ENCODE peak calls at places on chromosome 16, in ten cellular contexts. N is BJ, U is RWPE2, B is HCT116, T is hepatocyte, A is pancreas, F is mammary epithelial cell, P is lung, J is neural progenitor cell, Q is cardiac muscle cell. M is an unnamed sample. For H3K36me3, the result is how much of the 10 kb centered on the place peaks cover.

GRCh38 chr16:11164482-11165270 is 91.3 kb downstream of the SOCS1 start:
- DNase-seq in N (no peak), U (no peak), B (no peak), T (no peak), A (no peak), F (no peak), P (no peak), J (peak), Q (no peak), M (no peak)

GRCh38 chr16:77298638-77299360 is 99.6 kb downstream of the SYCE1L start:
- DNase-seq in N (peak), U (peak), B (no peak), T (peak), A (no peak), F (peak), P (no peak), J (no peak), Q (no peak), M (no peak)

GRCh38 chr16:49332589-49333267 is 40.9 kb upstream of the C16orf78 start:
- DNase-seq in N (no peak), U (no peak), B (no peak), T (no peak), A (no peak), F (no peak), P (peak), J (peak), Q (no peak), M (no peak)

GRCh38 chr16:10611825-10612342 is 31.5 kb upstream of the EMP2 start:
- DNase-seq in N (no peak), U (no peak), B (no peak), T (no peak), A (no peak), F (no peak), P (no peak), J (peak), Q (no peak), M (peak)

GRCh38 chr16:84817206-84817605 is 2.6 kb upstream of the CRISPLD2 start:
- DNase-seq in N (no peak), U (no peak), B (no peak), T (no peak), A (no peak), F (no peak), P (no peak), J (no peak), Q (no peak), M (no peak)

GRCh38 chr16:48911700-48912099 is 301.7 kb upstream of the N4BP1 start:
- DNase-seq in N (no peak), U (no peak), B (peak), T (no peak), A (no peak), F (no peak), P (no peak), J (peak), Q (peak), M (peak)

GRCh38 chr16:30602595-30603277 is 7.5 kb downstream of the ZNF689 start:
- DNase-seq in N (no peak), U (no peak), B (no peak), T (no peak), A (no peak), F (no peak), P (no peak), J (no peak), Q (no peak), M (no peak)

GRCh38 chr16:30942421-30942796 is 6.5 kb upstream of the ORAI3 start:
- DNase-seq in N (no peak), U (no peak), B (no peak), T (peak), A (no peak), F (no peak), P (no peak), J (no peak), Q (no peak), M (no peak)

GRCh38 chr16:1244881-1245280 is 4.4 kb downstream of the TPSAB1 start:
- DNase-seq in N (no peak), U (peak), B (no peak), T (no peak), A (no peak), F (no peak), P (no peak), J (no peak), Q (no peak), M (no peak)

GRCh38 chr16:46858151-46858550 is 26.0 kb upstream of the GPT2 start:
- DNase-seq in N (no peak), U (no peak), B (no peak), T (no peak), A (no peak), F (no peak), P (no peak), J (no peak), Q (no peak), M (no peak)

GRCh38 chr16:68473358-68474064 is 25.2 kb upstream of the SMPD3 start:
- DNase-seq in N (no peak), U (no peak), B (no peak), T (no peak), A (no peak), F (no peak), P (peak), J (no peak), Q (no peak), M (no peak)

GRCh38 chr16:87610026-87610425 is 7.7 kb downstream of the JPH3 start:
- DNase-seq in N (no peak), U (no peak), B (no peak), T (no peak), A (no peak), F (no peak), P (no peak), J (no peak), Q (no peak), M (no peak)

GRCh38 chr16:12869681-12870427 is 31.5 kb upstream of the SHISA9 start:
- DNase-seq in N (no peak), U (no peak), B (no peak), T (no peak), A (no peak), F (peak), P (no peak), J (no peak), Q (no peak), M (no peak)

GRCh38 chr16:1778200-1779179 is 3.9 kb downstream of the SPSB3 start:
- DNase-seq in N (no peak), U (no peak), B (no peak), T (no peak), A (no peak), F (no peak), P (no peak), J (no peak), Q (no peak), M (no peak)

GRCh38 chr16:87233928-87234327 is 83.3 kb downstream of the C16orf95 start:
- DNase-seq in N (no peak), U (no peak), B (no peak), T (no peak), A (no peak), F (no peak), P (no peak), J (peak), Q (no peak), M (peak)

GRCh38 chr16:60655514-60656153 is 1380.6 kb downstream of the CDH8 start:
- DNase-seq in N (no peak), U (no peak), B (no peak), T (no peak), A (no peak), F (no peak), P (no peak), J (no peak), Q (no peak), M (no peak)

GRCh38 chr16:14334366-14335105 is 263.4 kb downstream of the MRTFB start:
- DNase-seq in N (peak), U (no peak), B (no peak), T (no peak), A (no peak), F (peak), P (no peak), J (no peak), Q (no peak), M (no peak)

GRCh38 chr16:52499061-52499460 is 47.9 kb downstream of the TOX3 start:
- DNase-seq in N (no peak), U (no peak), B (no peak), T (no peak), A (no peak), F (no peak), P (no peak), J (no peak), Q (no peak), M (no peak)

GRCh38 chr16:29025218-29025617 is 40.4 kb downstream of the LAT start:
- DNase-seq in N (no peak), U (no peak), B (no peak), T (no peak), A (no peak), F (no peak), P (no peak), J (no peak), Q (no peak), M (peak)

GRCh38 chr16:73062640-73063283 is 14.8 kb upstream of the ZFHX3 start:
- DNase-seq in N (no peak), U (no peak), B (no peak), T (no peak), A (no peak), F (no peak), P (no peak), J (peak), Q (no peak), M (peak)

GRCh38 chr16:57865746-57866528 is 63.6 kb upstream of the KIFC3 start:
- DNase-seq in N (no peak), U (no peak), B (no peak), T (peak), A (no peak), F (peak), P (no peak), J (no peak), Q (no peak), M (no peak)

GRCh38 chr16:85169333-85170065 is 57.2 kb upstream of the CIBAR2 start:
- DNase-seq in N (no peak), U (no peak), B (no peak), T (no peak), A (peak), F (peak), P (no peak), J (peak), Q (peak), M (no peak)

GRCh38 chr16:12398029-12398735 is 405.5 kb downstream of the CPPED1 start:
- DNase-seq in N (no peak), U (no peak), B (no peak), T (no peak), A (no peak), F (no peak), P (no peak), J (no peak), Q (no peak), M (no peak)

GRCh38 chr16:165539-166374 is at the start of gene HBM:
- DNase-seq in N (no peak), U (no peak), B (no peak), T (no peak), A (no peak), F (no peak), P (no peak), J (peak), Q (no peak), M (peak)

GRCh38 chr16:82034981-82035612 is at the start of gene HSD17B2:
- DNase-seq in N (no peak), U (no peak), B (no peak), T (peak), A (no peak), F (peak), P (no peak), J (no peak), Q (no peak), M (no peak)

GRCh38 chr16:82192665-82193064 is 22.6 kb upstream of the MPHOSPH6 start:
- DNase-seq in N (peak), U (no peak), B (no peak), T (no peak), A (no peak), F (peak), P (no peak), J (no peak), Q (no peak), M (no peak)

GRCh38 chr16:84999200-84999599 is 12.1 kb downstream of the ZDHHC7 start:
- DNase-seq in N (no peak), U (no peak), B (no peak), T (no peak), A (no peak), F (no peak), P (no peak), J (no peak), Q (no peak), M (no peak)

DNA sequence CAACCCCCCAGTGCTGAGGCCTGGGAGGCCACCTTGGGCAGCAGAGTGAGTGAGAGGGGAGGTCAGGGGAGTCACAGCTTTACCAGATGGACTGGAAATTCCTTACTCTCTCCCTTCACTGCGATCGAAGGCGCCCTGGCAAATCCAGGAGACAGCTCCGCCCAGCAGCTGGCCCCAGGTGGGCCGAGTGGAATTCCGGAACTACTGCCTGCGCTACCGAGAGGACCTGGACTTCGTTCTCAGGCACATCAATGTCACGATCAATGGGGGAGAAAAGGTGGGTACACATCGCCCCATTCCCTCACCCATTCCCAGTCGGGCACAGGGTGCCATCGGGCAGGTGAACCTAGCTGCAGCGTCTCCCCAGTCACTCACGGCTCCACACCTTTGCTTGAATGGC is 91.6 kb downstream of the ABCC6 start:
- DNase-seq in N (no peak), U (no peak), B (no peak), T (no peak), A (no peak), F (no peak), P (no peak), J (no peak), Q (no peak), M (no peak)
- H3K36me3 ChIP-seq in N (under half), U (half or more), B (under half), T (under half), A (under half), F (under half), P (under half), J (under half), Q (under half), M (under half)

GRCh38 chr16:4979736-4980660 is 21.9 kb downstream of the SEC14L5 start:
- DNase-seq in N (no peak), U (no peak), B (no peak), T (no peak), A (no peak), F (no peak), P (no peak), J (no peak), Q (no peak), M (no peak)

GRCh38 chr16:4979164-4979563 is 21.0 kb downstream of the SEC14L5 start:
- DNase-seq in N (no peak), U (no peak), B (no peak), T (no peak), A (no peak), F (no peak), P (no peak), J (no peak), Q (no peak), M (no peak)

GRCh38 chr16:4980691-4981090 is 22.6 kb downstream of the SEC14L5 start:
- DNase-seq in N (no peak), U (no peak), B (no peak), T (no peak), A (no peak), F (no peak), P (no peak), J (no peak), Q (no peak), M (no peak)

GRCh38 chr16:4982056-4982867 is 24.1 kb downstream of the SEC14L5 start:
- DNase-seq in N (no peak), U (no peak), B (no peak), T (no peak), A (no peak), F (no peak), P (no peak), J (no peak), Q (peak), M (peak)

DNA sequence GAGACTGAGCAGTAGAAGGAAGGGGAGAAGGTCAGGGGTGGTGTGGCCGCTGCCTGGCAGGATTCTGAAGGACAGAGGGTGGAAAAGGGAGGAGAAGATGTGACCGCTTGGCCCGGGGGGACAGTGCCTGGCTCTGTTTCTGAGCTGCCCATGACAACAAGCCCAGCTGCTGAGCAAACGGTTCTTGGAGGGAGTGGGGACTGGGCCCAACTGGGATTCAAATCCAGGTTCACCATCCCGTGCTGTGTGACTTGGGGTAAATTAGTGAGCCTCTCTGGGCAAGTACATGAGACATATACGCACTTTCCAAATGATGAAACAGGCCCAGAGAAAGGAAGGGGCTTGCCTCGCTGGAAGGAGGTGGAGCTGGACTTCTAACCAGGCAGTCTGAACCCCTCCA is 23.3 kb downstream of the SEC14L5 start:
- DNase-seq in N (no peak), U (no peak), B (no peak), T (no peak), A (no peak), F (no peak), P (no peak), J (no peak), Q (no peak), M (no peak)
- H3K36me3 ChIP-seq in N (under half), U (under half), B (under half), T (under half), A (under half), F (under half), P (under half), J (under half), Q (under half), M (under half)

GRCh38 chr16:89555780-89556179 is 4.7 kb upstream of the RPL13 start:
- DNase-seq in N (no peak), U (no peak), B (no peak), T (no peak), A (no peak), F (no peak), P (no peak), J (no peak), Q (no peak), M (no peak)

GRCh38 chr16:89553733-89554132 is 6.7 kb upstream of the RPL13 start:
- DNase-seq in N (no peak), U (peak), B (no peak), T (no peak), A (no peak), F (no peak), P (no peak), J (no peak), Q (no peak), M (peak)

GRCh38 chr16:89555265-89555664 is 5.2 kb upstream of the RPL13 start:
- DNase-seq in N (no peak), U (no peak), B (no peak), T (no peak), A (no peak), F (no peak), P (no peak), J (no peak), Q (no peak), M (no peak)

GRCh38 chr16:89552913-89553312 is 7.6 kb upstream of the RPL13 start:
- DNase-seq in N (no peak), U (no peak), B (no peak), T (no peak), A (no peak), F (no peak), P (no peak), J (no peak), Q (no peak), M (no peak)

DNA sequence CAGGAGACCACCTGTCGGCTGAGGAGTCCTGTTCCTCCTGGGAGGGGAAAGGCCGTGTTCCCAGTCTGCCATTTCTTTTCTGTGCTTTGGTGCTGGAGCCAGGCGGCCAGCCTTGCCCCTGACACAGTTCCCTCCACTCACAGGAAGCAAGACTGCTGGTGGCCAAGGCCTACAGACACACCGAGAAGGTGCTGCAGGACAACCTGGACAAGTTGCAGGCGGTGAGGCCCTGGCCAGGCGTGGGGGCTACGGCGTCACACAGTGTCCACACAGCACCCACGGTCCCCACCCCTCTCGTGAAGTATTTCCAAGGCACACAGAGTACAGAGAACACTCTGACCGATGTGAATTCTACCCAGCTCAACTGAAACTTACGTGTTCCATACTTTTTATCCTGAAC is 6.1 kb upstream of the RPL13 start:
- DNase-seq in N (no peak), U (no peak), B (no peak), T (no peak), A (no peak), F (no peak), P (no peak), J (no peak), Q (no peak), M (no peak)
- H3K36me3 ChIP-seq in N (under half), U (half or more), B (under half), T (under half), A (under half), F (under half), P (half or more), J (under half), Q (under half), M (under half)

DNA sequence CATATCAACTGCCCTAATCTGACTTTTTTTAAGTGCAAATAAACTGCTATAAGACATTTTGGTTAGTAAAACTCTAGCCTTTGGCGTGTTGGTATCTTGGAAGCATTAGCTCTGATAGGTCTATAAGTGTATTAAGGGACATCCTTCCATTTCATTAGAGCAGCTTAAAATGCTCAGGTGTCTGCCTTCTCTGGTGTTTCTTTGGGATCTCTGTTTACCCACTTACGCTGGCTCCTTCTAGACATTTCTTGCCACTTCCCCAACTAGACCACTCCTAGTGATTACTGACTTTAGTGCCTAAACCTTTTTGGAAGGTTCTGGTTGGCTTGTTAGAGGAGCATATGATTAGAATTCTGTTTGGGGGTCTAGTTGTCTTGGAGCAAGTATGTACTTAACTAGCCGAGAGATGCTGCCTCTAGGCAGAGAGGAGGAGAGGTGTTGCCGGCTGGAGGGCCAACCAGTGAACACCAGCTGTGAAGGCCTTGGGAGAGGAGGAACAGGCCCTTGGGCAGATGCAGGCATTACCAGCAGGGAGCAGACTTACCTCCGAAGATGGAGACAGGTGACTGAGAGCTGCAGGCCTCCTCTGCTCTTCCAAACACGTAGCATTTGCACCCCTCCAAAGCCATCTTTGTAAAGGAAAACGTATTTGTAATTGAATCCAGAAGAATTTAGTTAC is 15.2 kb upstream of the CLEC18C start:
- DNase-seq in N (no peak), U (no peak), B (no peak), T (peak), A (peak), F (no peak), P (no peak), J (no peak), Q (no peak), M (peak)
- H3K36me3 ChIP-seq in N (under half), U (half or more), B (under half), T (under half), A (under half), F (under half), P (half or more), J (under half), Q (under half), M (under half)

DNA sequence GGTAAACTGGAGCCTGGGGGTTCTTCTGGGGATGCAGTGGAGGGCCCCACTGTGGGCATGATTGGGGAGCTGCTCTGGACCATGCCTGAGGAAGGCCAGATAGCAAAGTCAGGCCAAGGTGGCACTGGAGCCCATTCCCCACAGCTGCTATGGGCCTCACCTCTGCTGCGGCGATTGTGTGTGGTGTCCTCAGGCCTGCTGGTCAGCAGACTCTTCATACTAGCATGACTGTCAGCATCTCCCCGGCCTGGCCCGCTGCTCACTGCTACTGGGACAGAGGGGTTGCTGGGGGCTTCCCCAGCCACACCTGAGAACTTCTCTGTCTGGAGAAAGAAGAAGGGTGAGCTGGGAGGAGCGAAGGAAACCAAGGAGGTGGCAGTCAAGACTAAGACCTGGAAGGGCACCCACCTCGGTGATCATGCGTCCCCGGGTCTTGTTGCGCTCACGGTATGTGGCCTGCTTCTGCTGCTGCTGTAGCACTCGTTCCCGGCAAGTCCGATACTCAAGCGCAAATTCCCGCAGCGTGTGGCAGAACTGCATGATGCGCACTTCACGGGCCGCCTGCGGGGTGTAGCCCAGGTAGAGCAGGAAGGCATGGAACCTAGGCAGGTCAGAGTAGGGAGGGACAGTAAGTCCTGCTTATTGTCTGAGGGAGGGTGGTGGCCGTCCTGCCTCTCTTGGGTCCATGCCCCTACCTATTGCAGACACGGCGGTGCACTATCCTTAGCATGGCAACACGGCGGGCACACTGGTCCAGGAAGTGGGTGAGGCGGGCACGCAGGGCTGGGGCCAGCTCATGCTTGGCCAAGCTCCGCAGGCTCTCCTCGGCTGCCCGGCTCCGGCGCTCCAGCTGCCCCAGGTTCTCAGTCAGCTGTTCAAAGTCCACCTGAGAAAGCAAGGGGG is 3.2 kb downstream of the TMEM208 start:
- DNase-seq in N (no peak), U (peak), B (no peak), T (no peak), A (no peak), F (no peak), P (no peak), J (no peak), Q (no peak), M (no peak)
- H3K36me3 ChIP-seq in N (under half), U (half or more), B (under half), T (under half), A (under half), F (under half), P (half or more), J (under half), Q (under half), M (under half)